ENCODE peak calls at places on chromosomes 4 and X, in ten cellular contexts. K, F, Y, U, Q, R, X, V, W and Z are unnamed samples.

GRCh38 chr4:147355849-147356248 is 125.0 kb upstream of the EDNRA start:
- DNase-seq in K (no peak), F (no peak), Y (no peak), U (no peak), Q (no peak), R (no peak), X (no peak), V (no peak), W (no peak), Z (peak; percentile 68)

GRCh38 chr4:155678011-155678410 is 11.4 kb downstream of the GUCY1A1 start:
- DNase-seq in K (no peak), F (no peak), Y (no peak), U (no peak), Q (no peak), R (no peak), X (no peak), V (no peak), W (no peak), Z (no peak)

GRCh38 chrX:78011846-78012245 is 42.4 kb upstream of the PGAM4 start:
- DNase-seq in K (no peak), F (no peak), Y (no peak), U (no peak), Q (no peak), R (no peak), X (no peak), V (no peak), W (no peak), Z (no peak)

GRCh38 chr4:179485781-179486180 is 2043.5 kb upstream of the AGA start:
- DNase-seq in K (no peak), F (no peak), Y (no peak), U (no peak), Q (no peak), R (no peak), X (no peak), V (no peak), W (no peak), Z (no peak)

GRCh38 chrX:137052641-137053235 is 18.9 kb upstream of the GPR101 start:
- DNase-seq in K (peak; percentile 18), F (no peak), Y (no peak), U (peak; percentile 28), Q (peak; percentile 43), R (peak; percentile 34), X (no peak), V (no peak), W (no peak), Z (no peak)

GRCh38 chrX:134144231-134144630 is 92.8 kb upstream of the CCDC160 start:
- DNase-seq in K (no peak), F (no peak), Y (no peak), U (no peak), Q (no peak), R (no peak), X (peak; percentile 17), V (no peak), W (no peak), Z (peak; percentile 11)

GRCh38 chr4:67575232-67575888 is 16.8 kb downstream of the STAP1 start:
- DNase-seq in K (no peak), F (no peak), Y (no peak), U (no peak), Q (no peak), R (no peak), X (peak; percentile 56), V (no peak), W (no peak), Z (no peak)

GRCh38 chr4:33193109-33193508 is 2472.9 kb downstream of the PCDH7 start:
- DNase-seq in K (no peak), F (no peak), Y (no peak), U (no peak), Q (no peak), R (no peak), X (no peak), V (no peak), W (no peak), Z (no peak)

GRCh38 chrX:9656277-9656676 is 109.4 kb downstream of the GPR143 start:
- DNase-seq in K (no peak), F (no peak), Y (no peak), U (no peak), Q (no peak), R (no peak), X (no peak), V (no peak), W (no peak), Z (peak; percentile 41)

GRCh38 chr4:33453916-33454315 is 2733.7 kb downstream of the PCDH7 start:
- DNase-seq in K (no peak), F (no peak), Y (no peak), U (no peak), Q (no peak), R (no peak), X (no peak), V (no peak), W (no peak), Z (no peak)

GRCh38 chr4:158581161-158581560 is 59.5 kb downstream of the RXFP1 start:
- DNase-seq in K (no peak), F (no peak), Y (no peak), U (no peak), Q (no peak), R (no peak), X (no peak), V (no peak), W (no peak), Z (peak; percentile 57)

DNA sequence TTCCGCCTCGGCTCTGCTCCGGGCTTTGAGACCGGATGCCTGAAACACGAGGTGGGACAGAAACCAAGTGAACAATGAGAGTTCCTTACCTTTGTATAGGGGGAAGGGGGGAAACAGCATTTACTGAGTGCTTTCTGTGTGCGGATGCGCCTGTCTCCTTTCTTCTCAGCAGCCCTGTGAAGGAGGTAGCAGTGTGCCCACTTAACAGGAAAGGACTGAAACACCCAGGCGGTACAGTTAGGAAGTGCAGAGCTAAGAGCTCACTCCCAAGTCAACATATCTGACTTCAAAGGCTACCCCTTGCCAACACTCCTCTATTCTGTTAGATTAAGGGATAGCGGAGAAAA is 43.1 kb upstream of the TMSB15B start:
- DNase-seq in K (no peak), F (peak; percentile 17), Y (peak; percentile 34), U (peak; percentile 52), Q (no peak), R (no peak), X (no peak), V (no peak), W (no peak), Z (peak; percentile 43)
- TF ChIP-seq CTCF in K (peak; percentile 22), F (peak; percentile 44), Y (no peak), U (no peak), Q (no peak), R (peak; percentile 43), X (no peak), V (peak; percentile 27), W (peak; percentile 67), Z (peak; percentile 33)

GRCh38 chr4:84159767-84160166 is 339.3 kb downstream of the NKX6-1 start:
- DNase-seq in K (peak; percentile 69), F (no peak), Y (peak; percentile 69), U (no peak), Q (no peak), R (peak; percentile 64), X (no peak), V (no peak), W (no peak), Z (no peak)
- TF ChIP-seq CTCF in K (no peak), F (no peak), Y (peak; percentile 60), U (no peak), Q (no peak), R (peak; percentile 69), X (no peak), V (peak; percentile 27), W (peak; percentile 66), Z (no peak)

DNA sequence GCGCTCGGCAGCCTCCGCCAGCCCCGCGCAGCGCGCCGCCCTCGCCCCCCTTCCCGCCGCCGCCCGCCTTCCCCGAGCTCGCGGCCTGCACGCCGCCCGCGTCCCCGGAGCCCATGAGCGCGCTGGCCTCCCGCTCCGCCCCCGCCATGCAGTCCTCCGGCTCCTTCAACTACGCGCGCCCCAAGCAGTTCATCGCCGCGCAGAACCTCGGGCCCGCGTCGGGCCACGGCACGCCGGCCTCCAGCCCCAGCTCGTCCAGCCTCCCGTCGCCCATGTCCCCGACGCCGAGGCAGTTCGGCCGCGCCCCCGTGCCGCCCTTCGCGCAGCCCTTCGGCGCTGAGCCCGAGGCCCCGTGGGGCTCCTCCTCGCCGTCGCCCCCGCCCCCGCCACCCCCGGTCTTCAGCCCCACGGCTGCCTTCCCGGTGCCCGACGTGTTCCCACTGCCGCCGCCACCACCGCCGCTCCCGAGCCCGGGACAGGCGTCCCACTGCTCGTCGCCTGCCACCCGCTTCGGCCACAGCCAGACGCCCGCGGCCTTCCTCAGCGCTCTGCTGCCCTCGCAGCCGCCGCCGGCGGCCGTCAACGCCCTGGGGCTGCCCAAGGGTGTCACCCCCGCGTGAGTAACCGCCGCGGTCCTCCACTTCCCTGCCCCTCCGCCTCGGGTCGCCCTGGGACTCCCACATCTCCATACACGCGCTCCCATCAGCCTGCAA is 132.1 kb downstream of the CBR4 start:
- DNase-seq in K (peak; percentile 67), F (no peak), Y (peak; percentile 62), U (no peak), Q (peak; percentile 75), R (peak; percentile 59), X (peak; percentile 68), V (no peak), W (no peak), Z (no peak)
- TF ChIP-seq CTCF in K (no peak), F (no peak), Y (no peak), U (no peak), Q (no peak), R (no peak), X (no peak), V (no peak), W (no peak), Z (no peak)

DNA sequence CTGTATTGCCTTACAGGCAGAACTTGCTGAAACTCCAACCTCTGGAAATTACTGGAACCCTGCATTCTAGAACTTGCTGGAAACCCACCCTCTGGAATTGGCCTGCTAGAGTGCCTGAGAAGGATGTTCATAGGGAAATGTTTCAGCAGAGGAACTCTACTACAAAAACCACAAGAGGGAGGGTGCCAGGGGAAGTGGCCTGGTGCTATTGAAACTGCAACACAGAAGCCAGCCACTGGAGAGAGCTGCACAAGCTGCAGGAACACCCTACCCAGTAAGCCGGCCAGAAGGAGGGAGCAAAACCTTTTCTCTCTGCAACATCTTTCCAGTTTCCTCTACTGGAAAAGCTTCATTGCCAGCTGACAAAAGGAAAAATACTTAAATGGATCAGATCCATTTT is 2.5 kb upstream of the BRWD3 start:
- DNase-seq in K (peak; percentile 14), F (peak; percentile 19), Y (peak; percentile 20), U (peak; percentile 48), Q (no peak), R (peak; percentile 58), X (peak; percentile 2), V (no peak), W (no peak), Z (peak; percentile 64)
- TF ChIP-seq CTCF in K (no peak), F (no peak), Y (no peak), U (no peak), Q (no peak), R (peak; percentile 36), X (no peak), V (no peak), W (no peak), Z (peak; percentile 41)